ENCODE peak calls at places on chromosomes 2 and 18, in seven cellular contexts. One of them, this sample, is unnamed.

GRCh38 chr2:101124684-101125366 is 26.4 kb downstream of the TBC1D8 start:
- DNase-seq in AG04450: peak
- DNase-seq in choroid plexus epithelial cell: peak
- DNase-seq in endothelial cell: no peak
- DNase-seq in spleen: no peak
- DNase-seq in foreskin fibroblast: peak
- DNase-seq in CD4-positive, alpha-beta T cell: no peak
- DNase-seq in this sample: no peak

GRCh38 chr18:73987247-73987980 is 160.2 kb downstream of the FBXO15 start:
- DNase-seq in AG04450: no peak
- DNase-seq in choroid plexus epithelial cell: peak
- DNase-seq in endothelial cell: no peak
- DNase-seq in spleen: no peak
- DNase-seq in foreskin fibroblast: peak
- DNase-seq in CD4-positive, alpha-beta T cell: no peak
- DNase-seq in this sample: no peak

GRCh38 chr2:159227467-159227866 is 59.0 kb downstream of the WDSUB1 start:
- DNase-seq in AG04450: no peak
- DNase-seq in choroid plexus epithelial cell: no peak
- DNase-seq in endothelial cell: no peak
- DNase-seq in spleen: no peak
- DNase-seq in foreskin fibroblast: peak
- DNase-seq in CD4-positive, alpha-beta T cell: no peak
- DNase-seq in this sample: no peak

GRCh38 chr18:11004951-11005350 is 144.4 kb downstream of the PIEZO2 start:
- DNase-seq in AG04450: no peak
- DNase-seq in choroid plexus epithelial cell: peak
- DNase-seq in endothelial cell: no peak
- DNase-seq in spleen: no peak
- DNase-seq in foreskin fibroblast: no peak
- DNase-seq in CD4-positive, alpha-beta T cell: no peak
- DNase-seq in this sample: no peak

GRCh38 chr2:211930331-211930730 is 608.3 kb downstream of the ERBB4 start:
- DNase-seq in AG04450: no peak
- DNase-seq in choroid plexus epithelial cell: no peak
- DNase-seq in endothelial cell: no peak
- DNase-seq in spleen: no peak
- DNase-seq in foreskin fibroblast: no peak
- DNase-seq in CD4-positive, alpha-beta T cell: no peak
- DNase-seq in this sample: no peak

GRCh38 chr2:119025013-119025412 is 83.0 kb downstream of the MARCO start:
- DNase-seq in AG04450: no peak
- DNase-seq in choroid plexus epithelial cell: no peak
- DNase-seq in endothelial cell: no peak
- DNase-seq in spleen: no peak
- DNase-seq in foreskin fibroblast: no peak
- DNase-seq in CD4-positive, alpha-beta T cell: no peak
- DNase-seq in this sample: no peak

GRCh38 chr2:114089636-114090325 is 199.9 kb downstream of the ACTR3 start:
- DNase-seq in AG04450: no peak
- DNase-seq in choroid plexus epithelial cell: no peak
- DNase-seq in endothelial cell: no peak
- DNase-seq in spleen: no peak
- DNase-seq in foreskin fibroblast: no peak
- DNase-seq in CD4-positive, alpha-beta T cell: no peak
- DNase-seq in this sample: no peak

GRCh38 chr2:105005601-105006000 is 32.3 kb upstream of the MRPS9 start:
- DNase-seq in AG04450: peak
- DNase-seq in choroid plexus epithelial cell: no peak
- DNase-seq in endothelial cell: no peak
- DNase-seq in spleen: no peak
- DNase-seq in foreskin fibroblast: no peak
- DNase-seq in CD4-positive, alpha-beta T cell: no peak
- DNase-seq in this sample: no peak

GRCh38 chr2:56474412-56475158 is 290.8 kb downstream of the CCDC85A start:
- DNase-seq in AG04450: no peak
- DNase-seq in choroid plexus epithelial cell: peak
- DNase-seq in endothelial cell: no peak
- DNase-seq in spleen: no peak
- DNase-seq in foreskin fibroblast: no peak
- DNase-seq in CD4-positive, alpha-beta T cell: no peak
- DNase-seq in this sample: no peak

GRCh38 chr2:240459401-240460242 is 24.2 kb downstream of the GPC1 start:
- DNase-seq in AG04450: no peak
- DNase-seq in choroid plexus epithelial cell: no peak
- DNase-seq in endothelial cell: no peak
- DNase-seq in spleen: peak
- DNase-seq in foreskin fibroblast: no peak
- DNase-seq in CD4-positive, alpha-beta T cell: no peak
- DNase-seq in this sample: peak

GRCh38 chr2:232075080-232075479 is 113.6 kb downstream of the DIS3L2 start:
- DNase-seq in AG04450: no peak
- DNase-seq in choroid plexus epithelial cell: peak
- DNase-seq in endothelial cell: no peak
- DNase-seq in spleen: no peak
- DNase-seq in foreskin fibroblast: peak
- DNase-seq in CD4-positive, alpha-beta T cell: no peak
- DNase-seq in this sample: no peak

GRCh38 chr2:69384618-69385081 is 2.4 kb downstream of the GFPT1 start:
- DNase-seq in AG04450: no peak
- DNase-seq in choroid plexus epithelial cell: peak
- DNase-seq in endothelial cell: no peak
- DNase-seq in spleen: no peak
- DNase-seq in foreskin fibroblast: peak
- DNase-seq in CD4-positive, alpha-beta T cell: no peak
- DNase-seq in this sample: no peak

GRCh38 chr2:226902041-226902972 is 66.5 kb downstream of the RHBDD1 start:
- DNase-seq in AG04450: no peak
- DNase-seq in choroid plexus epithelial cell: no peak
- DNase-seq in endothelial cell: no peak
- DNase-seq in spleen: no peak
- DNase-seq in foreskin fibroblast: peak
- DNase-seq in CD4-positive, alpha-beta T cell: no peak
- DNase-seq in this sample: no peak

GRCh38 chr2:73142937-73143336 is 30.2 kb upstream of the RAB11FIP5 start:
- DNase-seq in AG04450: no peak
- DNase-seq in choroid plexus epithelial cell: no peak
- DNase-seq in endothelial cell: no peak
- DNase-seq in spleen: no peak
- DNase-seq in foreskin fibroblast: no peak
- DNase-seq in CD4-positive, alpha-beta T cell: no peak
- DNase-seq in this sample: no peak

GRCh38 chr18:24976502-24976901 is 375.5 kb downstream of the ZNF521 start:
- DNase-seq in AG04450: no peak
- DNase-seq in choroid plexus epithelial cell: no peak
- DNase-seq in endothelial cell: no peak
- DNase-seq in spleen: no peak
- DNase-seq in foreskin fibroblast: peak
- DNase-seq in CD4-positive, alpha-beta T cell: no peak
- DNase-seq in this sample: no peak

GRCh38 chr2:43319541-43319940 is 93.1 kb upstream of the ZFP36L2 start:
- DNase-seq in AG04450: no peak
- DNase-seq in choroid plexus epithelial cell: no peak
- DNase-seq in endothelial cell: no peak
- DNase-seq in spleen: no peak
- DNase-seq in foreskin fibroblast: peak
- DNase-seq in CD4-positive, alpha-beta T cell: no peak
- DNase-seq in this sample: no peak

GRCh38 chr2:118661184-118661583 is 186.3 kb downstream of the EN1 start:
- DNase-seq in AG04450: no peak
- DNase-seq in choroid plexus epithelial cell: no peak
- DNase-seq in endothelial cell: no peak
- DNase-seq in spleen: no peak
- DNase-seq in foreskin fibroblast: peak
- DNase-seq in CD4-positive, alpha-beta T cell: no peak
- DNase-seq in this sample: no peak

GRCh38 chr18:79531926-79532689 is 136.4 kb downstream of the NFATC1 start:
- DNase-seq in AG04450: no peak
- DNase-seq in choroid plexus epithelial cell: peak
- DNase-seq in endothelial cell: no peak
- DNase-seq in spleen: no peak
- DNase-seq in foreskin fibroblast: no peak
- DNase-seq in CD4-positive, alpha-beta T cell: no peak
- DNase-seq in this sample: peak

GRCh38 chr2:53379547-53379946 is 388.1 kb upstream of the CHAC2 start:
- DNase-seq in AG04450: no peak
- DNase-seq in choroid plexus epithelial cell: no peak
- DNase-seq in endothelial cell: no peak
- DNase-seq in spleen: no peak
- DNase-seq in foreskin fibroblast: no peak
- DNase-seq in CD4-positive, alpha-beta T cell: no peak
- DNase-seq in this sample: no peak

GRCh38 chr2:230658577-230658876 is 54.1 kb upstream of the CAB39 start:
- DNase-seq in AG04450: no peak
- DNase-seq in choroid plexus epithelial cell: no peak
- DNase-seq in endothelial cell: no peak
- DNase-seq in spleen: no peak
- DNase-seq in foreskin fibroblast: no peak
- DNase-seq in CD4-positive, alpha-beta T cell: no peak
- DNase-seq in this sample: no peak

GRCh38 chr2:235048549-235048948 is 96.7 kb downstream of the SH3BP4 start:
- DNase-seq in AG04450: no peak
- DNase-seq in choroid plexus epithelial cell: no peak
- DNase-seq in endothelial cell: no peak
- DNase-seq in spleen: peak
- DNase-seq in foreskin fibroblast: peak
- DNase-seq in CD4-positive, alpha-beta T cell: no peak
- DNase-seq in this sample: no peak

GRCh38 chr2:144097440-144098225 is 422.3 kb downstream of the ZEB2 start:
- DNase-seq in AG04450: no peak
- DNase-seq in choroid plexus epithelial cell: peak
- DNase-seq in endothelial cell: no peak
- DNase-seq in spleen: no peak
- DNase-seq in foreskin fibroblast: no peak
- DNase-seq in CD4-positive, alpha-beta T cell: no peak
- DNase-seq in this sample: no peak

DNA sequence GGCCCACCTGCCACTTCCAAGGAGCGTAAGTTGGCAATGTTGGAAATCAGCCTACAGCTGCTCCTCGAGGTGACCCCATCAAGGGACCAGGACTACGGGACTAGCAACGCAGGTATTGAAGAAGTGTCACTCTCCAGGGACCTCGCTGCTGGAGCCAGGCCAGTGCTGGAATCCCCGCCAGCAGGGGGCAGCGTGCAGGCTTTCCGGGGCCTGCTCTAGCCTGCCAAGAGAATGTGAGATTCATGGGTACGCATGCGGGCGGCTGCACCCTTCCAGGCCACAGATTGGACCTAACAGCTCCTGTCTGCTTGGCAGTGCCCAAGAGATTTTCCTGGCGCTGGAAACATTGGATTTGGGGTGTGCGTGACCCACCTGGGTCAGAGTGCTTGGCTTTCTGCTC is 182.8 kb upstream of the RAB12 start:
- DNase-seq in AG04450: no peak
- DNase-seq in choroid plexus epithelial cell: no peak
- DNase-seq in endothelial cell: peak
- DNase-seq in spleen: no peak
- DNase-seq in foreskin fibroblast: no peak
- DNase-seq in CD4-positive, alpha-beta T cell: no peak
- DNase-seq in this sample: no peak
- TF ChIP-seq CTCF in AG04450: peak
- TF ChIP-seq CTCF in choroid plexus epithelial cell: peak
- TF ChIP-seq CTCF in endothelial cell: peak
- TF ChIP-seq CTCF in spleen: no peak
- TF ChIP-seq CTCF in foreskin fibroblast: peak
- TF ChIP-seq CTCF in CD4-positive, alpha-beta T cell: no peak
- TF ChIP-seq CTCF in this sample: peak

GRCh38 chr2:172430027-172430426 is 2.6 kb downstream of the ITGA6 start:
- DNase-seq in AG04450: no peak
- DNase-seq in choroid plexus epithelial cell: no peak
- DNase-seq in endothelial cell: no peak
- DNase-seq in spleen: no peak
- DNase-seq in foreskin fibroblast: no peak
- DNase-seq in CD4-positive, alpha-beta T cell: no peak
- DNase-seq in this sample: no peak

GRCh38 chr2:172427990-172428840 is 829 bp downstream of the ITGA6 start:
- DNase-seq in AG04450: no peak
- DNase-seq in choroid plexus epithelial cell: no peak
- DNase-seq in endothelial cell: peak
- DNase-seq in spleen: peak
- DNase-seq in foreskin fibroblast: peak
- DNase-seq in CD4-positive, alpha-beta T cell: peak
- DNase-seq in this sample: peak

GRCh38 chr2:172430671-172431070 is 3.3 kb downstream of the ITGA6 start:
- DNase-seq in AG04450: no peak
- DNase-seq in choroid plexus epithelial cell: no peak
- DNase-seq in endothelial cell: no peak
- DNase-seq in spleen: no peak
- DNase-seq in foreskin fibroblast: no peak
- DNase-seq in CD4-positive, alpha-beta T cell: no peak
- DNase-seq in this sample: no peak

GRCh38 chr2:172428841-172429173 is 1.4 kb downstream of the ITGA6 start:
- DNase-seq in AG04450: no peak
- DNase-seq in choroid plexus epithelial cell: no peak
- DNase-seq in endothelial cell: no peak
- DNase-seq in spleen: no peak
- DNase-seq in foreskin fibroblast: peak
- DNase-seq in CD4-positive, alpha-beta T cell: no peak
- DNase-seq in this sample: no peak

DNA sequence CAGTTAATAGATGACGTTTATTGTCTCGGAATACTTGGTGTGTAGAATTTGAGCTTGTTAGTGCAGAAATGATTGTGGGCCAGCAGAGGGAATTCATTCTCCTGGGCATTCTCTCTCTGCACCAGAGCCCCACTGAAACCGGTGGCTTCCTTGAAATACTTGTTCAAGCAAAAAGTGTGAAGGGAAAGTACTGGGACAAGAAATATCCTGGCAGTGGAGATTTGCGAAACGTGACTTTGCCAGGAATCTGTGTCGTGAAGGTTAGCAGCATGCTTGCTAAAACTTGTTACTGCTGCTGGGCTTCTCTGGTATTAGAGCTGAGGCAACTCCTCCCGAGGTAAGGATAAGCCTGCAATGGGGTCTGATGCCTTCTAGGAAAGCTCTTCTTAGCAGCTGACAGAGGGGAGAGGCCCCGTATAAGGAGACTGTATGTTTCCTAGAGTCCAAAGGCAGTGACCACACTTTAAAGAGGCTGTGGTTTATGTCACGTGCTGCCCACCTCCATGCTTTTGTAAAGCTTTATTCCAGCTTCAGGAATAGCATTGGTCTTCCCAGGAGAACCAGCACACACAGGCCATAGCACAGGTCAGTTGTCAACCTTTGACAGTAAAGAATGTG is 2.1 kb downstream of the ITGA6 start:
- DNase-seq in AG04450: no peak
- DNase-seq in choroid plexus epithelial cell: peak
- DNase-seq in endothelial cell: no peak
- DNase-seq in spleen: no peak
- DNase-seq in foreskin fibroblast: peak
- DNase-seq in CD4-positive, alpha-beta T cell: no peak
- DNase-seq in this sample: no peak
- TF ChIP-seq CTCF in AG04450: peak
- TF ChIP-seq CTCF in choroid plexus epithelial cell: peak
- TF ChIP-seq CTCF in endothelial cell: no peak
- TF ChIP-seq CTCF in spleen: no peak
- TF ChIP-seq CTCF in foreskin fibroblast: peak
- TF ChIP-seq CTCF in CD4-positive, alpha-beta T cell: no peak
- TF ChIP-seq CTCF in this sample: no peak

GRCh38 chr2:74632209-74632938 is 15.8 kb downstream of the M1AP start:
- DNase-seq in AG04450: no peak
- DNase-seq in choroid plexus epithelial cell: peak
- DNase-seq in endothelial cell: no peak
- DNase-seq in spleen: no peak
- DNase-seq in foreskin fibroblast: peak
- DNase-seq in CD4-positive, alpha-beta T cell: no peak
- DNase-seq in this sample: no peak
- TF ChIP-seq CTCF in AG04450: no peak
- TF ChIP-seq CTCF in choroid plexus epithelial cell: peak
- TF ChIP-seq CTCF in endothelial cell: no peak
- TF ChIP-seq CTCF in spleen: no peak
- TF ChIP-seq CTCF in foreskin fibroblast: peak
- TF ChIP-seq CTCF in CD4-positive, alpha-beta T cell: no peak
- TF ChIP-seq CTCF in this sample: no peak

GRCh38 chr18:22813648-22814328 is 119.3 kb upstream of the RBBP8 start:
- DNase-seq in AG04450: no peak
- DNase-seq in choroid plexus epithelial cell: peak
- DNase-seq in endothelial cell: no peak
- DNase-seq in spleen: no peak
- DNase-seq in foreskin fibroblast: peak
- DNase-seq in CD4-positive, alpha-beta T cell: no peak
- DNase-seq in this sample: no peak
- TF ChIP-seq CTCF in AG04450: peak
- TF ChIP-seq CTCF in choroid plexus epithelial cell: peak
- TF ChIP-seq CTCF in endothelial cell: peak
- TF ChIP-seq CTCF in spleen: no peak
- TF ChIP-seq CTCF in foreskin fibroblast: peak
- TF ChIP-seq CTCF in CD4-positive, alpha-beta T cell: no peak
- TF ChIP-seq CTCF in this sample: no peak